ENCODE peak calls at places on chromosomes 2 and 18, in nine cellular contexts. R, H, Q, U, W, X, C, F and A are unnamed samples.
A peak's percentile ranks its signal among the peaks of the same experiment; 100 is the strongest.

GRCh38 chr2:102891261-102891660 is 129.4 kb downstream of the TMEM182 start:
- DNase-seq in R (peak; percentile 96), W (peak; percentile 14), Q (no peak), F (peak; percentile 1), U (peak; percentile 84), X (no peak), H (no peak), C (peak; percentile 10), A (no peak)

GRCh38 chr2:237546876-237547395 is 19.4 kb upstream of the PRLH start:
- DNase-seq in C (no peak), U (no peak), W (no peak), R (no peak), H (no peak), F (no peak), X (no peak), Q (no peak), A (no peak)

GRCh38 chr2:53632714-53633113 is 134.9 kb upstream of the CHAC2 start:
- DNase-seq in C (peak; percentile 53), W (peak; percentile 48), R (no peak), Q (no peak), F (peak; percentile 24), H (no peak), X (no peak), U (no peak), A (no peak)

GRCh38 chr2:218852911-218853667 is 6.5 kb upstream of the WNT6 start:
- DNase-seq in R (no peak), C (no peak), X (peak; percentile 67), F (peak; percentile 79), H (peak; percentile 53), U (peak; percentile 72), Q (peak; percentile 87), W (no peak), A (peak; percentile 48)

GRCh38 chr2:124755386-124755785 is 730.3 kb downstream of the CNTNAP5 start:
- DNase-seq in H (no peak), C (no peak), Q (no peak), U (no peak), F (peak; percentile 5), W (no peak), X (no peak), R (no peak), A (no peak)

GRCh38 chr18:58567453-58568196 is 61.3 kb downstream of the ALPK2 start:
- DNase-seq in C (peak; percentile 75), Q (no peak), X (no peak), W (peak; percentile 97), H (no peak), F (peak; percentile 82), U (no peak), R (no peak), A (peak; percentile 35)

GRCh38 chr2:134976074-134976702 is 57.6 kb downstream of the CCNT2 start:
- DNase-seq in F (peak; percentile 9), R (peak; percentile 74), C (no peak), Q (no peak), U (peak; percentile 90), H (no peak), W (no peak), X (no peak), A (no peak)

GRCh38 chr2:44850016-44850415 is 91.5 kb upstream of the SIX3 start:
- DNase-seq in W (no peak), U (no peak), R (no peak), F (no peak), Q (no peak), H (no peak), C (no peak), X (no peak), A (no peak)

GRCh38 chr18:76670564-76671288 is 151.6 kb upstream of the ZNF236 start:
- DNase-seq in U (no peak), W (no peak), H (peak; percentile 67), F (no peak), X (no peak), Q (no peak), R (no peak), C (no peak), A (no peak)

GRCh38 chr18:10169064-10169562 is 255.3 kb downstream of the VAPA start:
- DNase-seq in Q (no peak), W (peak; percentile 64), C (no peak), X (no peak), H (no peak), U (no peak), R (no peak), F (peak; percentile 69), A (no peak)

GRCh38 chr2:190159453-190159852 is 96.9 kb upstream of the MSTN start:
- DNase-seq in X (no peak), Q (no peak), U (no peak), W (peak; percentile 91), F (peak; percentile 81), R (no peak), C (no peak), H (peak; percentile 38), A (no peak)

GRCh38 chr18:67733094-67733493 is 216.6 kb upstream of the DSEL start:
- DNase-seq in F (peak; percentile 25), R (no peak), C (no peak), U (no peak), H (no peak), Q (no peak), W (peak; percentile 80), X (no peak), A (no peak)

GRCh38 chr2:191462370-191462769 is 215.6 kb upstream of the NABP1 start:
- DNase-seq in F (no peak), W (no peak), U (no peak), R (no peak), X (no peak), Q (no peak), H (no peak), C (peak; percentile 35), A (peak; percentile 48)

GRCh38 chr2:66929632-66930385 is 467.3 kb upstream of the ETAA1 start:
- DNase-seq in Q (no peak), F (peak; percentile 87), W (peak; percentile 67), U (no peak), H (no peak), C (no peak), R (no peak), X (no peak), A (peak; percentile 87)

GRCh38 chr2:200156140-200156858 is 150.2 kb upstream of the SPATS2L start:
- DNase-seq in U (no peak), C (peak; percentile 82), H (peak; percentile 51), W (peak; percentile 85), R (no peak), F (peak; percentile 90), Q (no peak), X (no peak), A (no peak)

GRCh38 chr18:78979682-78980278 is at the start of gene SALL3:
- DNase-seq in F (peak; percentile 16), H (no peak), Q (no peak), X (no peak), W (no peak), C (no peak), U (no peak), R (no peak), A (no peak)

GRCh38 chr18:22848618-22849017 is 84.5 kb upstream of the RBBP8 start:
- DNase-seq in F (peak; percentile 89), W (peak; percentile 81), X (no peak), U (no peak), Q (no peak), C (no peak), R (no peak), H (no peak), A (no peak)

GRCh38 chr2:240686460-240686859 is 3.8 kb upstream of the AQP12B start:
- DNase-seq in C (no peak), X (no peak), Q (peak; percentile 6), H (no peak), U (no peak), W (no peak), R (no peak), F (no peak), A (no peak)

GRCh38 chr2:164967781-164968228 is 12.5 kb upstream of the SLC38A11 start:
- DNase-seq in F (peak; percentile 43), X (no peak), R (no peak), U (no peak), Q (no peak), W (peak; percentile 78), C (peak; percentile 100), H (no peak), A (no peak)

GRCh38 chr2:206721216-206721920 is 3.2 kb upstream of the DYTN start:
- DNase-seq in Q (no peak), R (no peak), W (no peak), C (no peak), U (no peak), X (no peak), H (no peak), F (no peak), A (no peak)

GRCh38 chr2:119265693-119266066 is 42.0 kb downstream of the STEAP3 start:
- DNase-seq in U (no peak), C (no peak), F (no peak), Q (no peak), W (no peak), H (no peak), X (no peak), R (no peak), A (no peak)

GRCh38 chr2:238242731-238243495 is 3.1 kb upstream of the HES6 start:
- DNase-seq in F (peak; percentile 54), R (no peak), U (no peak), Q (no peak), H (no peak), W (no peak), C (no peak), X (no peak), A (peak; percentile 72)

GRCh38 chr2:44304258-44304657 is 29.0 kb downstream of the SLC3A1 start:
- DNase-seq in X (no peak), F (peak; percentile 7), H (no peak), W (no peak), Q (no peak), U (no peak), C (no peak), R (no peak), A (no peak)

GRCh38 chr2:225104971-225105370 is 62.7 kb upstream of the DOCK10 start:
- DNase-seq in F (no peak), H (no peak), C (no peak), X (no peak), R (no peak), W (no peak), Q (no peak), U (no peak), A (no peak)

GRCh38 chr18:21177742-21178305 is 64.2 kb upstream of the GREB1L start:
- DNase-seq in H (no peak), F (no peak), R (peak; percentile 87), U (peak; percentile 77), C (no peak), W (no peak), X (no peak), Q (no peak), A (no peak)

GRCh38 chr2:88950010-88950409 is 258.5 kb downstream of the RPIA start:
- DNase-seq in H (no peak), F (peak; percentile 12), R (no peak), U (peak; percentile 38), C (no peak), W (no peak), Q (no peak), X (no peak), A (no peak)

GRCh38 chr2:144479138-144479537 is 40.8 kb downstream of the ZEB2 start:
- DNase-seq in W (peak; percentile 24), X (no peak), U (no peak), Q (no peak), F (peak; percentile 73), H (no peak), R (no peak), C (peak; percentile 63), A (no peak)

GRCh38 chr2:226799976-226800940 is 638 bp upstream of the IRS1 start:
- DNase-seq in W (no peak), R (no peak), F (no peak), C (no peak), U (no peak), H (peak; percentile 24), Q (peak; percentile 57), X (no peak), A (peak; percentile 60)

GRCh38 chr18:39839782-39840181 is 2115.3 kb upstream of the PIK3C3 start:
- DNase-seq in W (no peak), C (no peak), F (peak; percentile 34), Q (no peak), U (no peak), X (no peak), R (no peak), H (no peak), A (no peak)

GRCh38 chr2:53104263-53104662 is 663.3 kb upstream of the CHAC2 start:
- DNase-seq in R (no peak), F (peak; percentile 40), X (no peak), C (peak; percentile 63), W (peak; percentile 46), U (no peak), Q (no peak), H (no peak), A (no peak)

GRCh38 chr2:10236571-10237391 is 65.9 kb upstream of the HPCAL1 start:
- DNase-seq in U (no peak), H (no peak), X (no peak), W (no peak), R (no peak), F (no peak), Q (no peak), C (no peak), A (no peak)